ENCODE peak calls at places on chromosomes 5 and 9, in five cellular contexts. T, C, O, R and D are unnamed samples.

GRCh38 chr5:172096184-172096941 is 89.9 kb upstream of the FBXW11 start:
- DNase-seq in T (no peak), C (no peak), O (no peak), R (no peak), D (no peak)

GRCh38 chr9:104494808-104495207 is 9.3 kb upstream of the OR13F1 start:
- DNase-seq in T (no peak), C (no peak), O (no peak), R (no peak), D (no peak)

GRCh38 chr5:13412040-13412595 is 532.4 kb downstream of the DNAH5 start:
- DNase-seq in T (no peak), C (no peak), O (no peak), R (no peak), D (no peak)

GRCh38 chr9:93951655-93952118 is 3.5 kb downstream of the BARX1 start:
- DNase-seq in T (no peak), C (no peak), O (no peak), R (no peak), D (no peak)

GRCh38 chr5:1048162-1048721 is 39.6 kb downstream of the NKD2 start:
- DNase-seq in T (no peak), C (no peak), O (no peak), R (no peak), D (no peak)

GRCh38 chr5:122089614-122090013 is 11.6 kb upstream of the LOX start:
- DNase-seq in T (no peak), C (no peak), O (no peak), R (peak), D (no peak)

GRCh38 chr5:124130807-124131206 is 615.6 kb downstream of the ZNF608 start:
- DNase-seq in T (no peak), C (no peak), O (no peak), R (no peak), D (no peak)

GRCh38 chr5:176629853-176630680 is at the start of the genes EIF4E1B and SNCB:
- DNase-seq in T (no peak), C (no peak), O (no peak), R (peak), D (no peak)

GRCh38 chr5:170740586-170741205 is 42.8 kb upstream of the GABRP start:
- DNase-seq in T (no peak), C (no peak), O (no peak), R (no peak), D (no peak)

GRCh38 chr5:89309268-89309667 is 426.3 kb upstream of the MEF2C start:
- DNase-seq in T (no peak), C (no peak), O (no peak), R (no peak), D (no peak)

GRCh38 chr9:88164870-88165269 is 26.6 kb upstream of the SPATA31C2 start:
- DNase-seq in T (no peak), C (no peak), O (no peak), R (no peak), D (no peak)

GRCh38 chr5:137606401-137606800 is 107.3 kb upstream of the SPOCK1 start:
- DNase-seq in T (no peak), C (no peak), O (no peak), R (no peak), D (no peak)

GRCh38 chr9:104107799-104108198 is 13.7 kb downstream of the SMC2 start:
- DNase-seq in T (no peak), C (no peak), O (no peak), R (no peak), D (no peak)

GRCh38 chr5:132203464-132203818 is 24.2 kb downstream of the P4HA2 start:
- DNase-seq in T (no peak), C (no peak), O (no peak), R (no peak), D (no peak)

GRCh38 chr5:6402939-6403338 is 24.6 kb upstream of the MED10 start:
- DNase-seq in T (no peak), C (no peak), O (peak), R (no peak), D (no peak)

GRCh38 chr5:65803699-65804426 is 81.9 kb downstream of the NLN start:
- DNase-seq in T (no peak), C (no peak), O (no peak), R (no peak), D (no peak)

GRCh38 chr5:131488463-131488862 is 146.6 kb downstream of the RAPGEF6 start:
- DNase-seq in T (no peak), C (no peak), O (peak), R (no peak), D (no peak)

GRCh38 chr9:126518763-126519162 is 95.0 kb upstream of the LMX1B start:
- DNase-seq in T (no peak), C (no peak), O (no peak), R (no peak), D (no peak)

GRCh38 chr5:61586096-61587084 is 254.3 kb downstream of the ZSWIM6 start:
- DNase-seq in T (no peak), C (no peak), O (no peak), R (no peak), D (no peak)

GRCh38 chr5:18792145-18792544 is 1157.9 kb downstream of the TAF11L14 start:
- DNase-seq in T (no peak), C (no peak), O (no peak), R (peak), D (peak)

GRCh38 chr5:130280528-130281217 is 376.4 kb downstream of the CHSY3 start:
- DNase-seq in T (no peak), C (no peak), O (no peak), R (no peak), D (no peak)

GRCh38 chr5:141870871-141871270 is 7.3 kb downstream of the PCDH1 start:
- DNase-seq in T (no peak), C (no peak), O (no peak), R (no peak), D (no peak)

GRCh38 chr9:13351768-13352386 is 72.4 kb upstream of the MPDZ start:
- DNase-seq in T (no peak), C (peak), O (no peak), R (peak), D (peak)

GRCh38 chr5:57887851-57888621 is 405.4 kb upstream of the ACTBL2 start:
- DNase-seq in T (no peak), C (peak), O (no peak), R (peak), D (peak)

GRCh38 chr5:72010395-72010794 is 96.9 kb upstream of the MAP1B start:
- DNase-seq in T (no peak), C (no peak), O (no peak), R (no peak), D (no peak)

GRCh38 chr5:72009280-72009679 is 98.0 kb upstream of the MAP1B start:
- DNase-seq in T (no peak), C (no peak), O (no peak), R (no peak), D (no peak)

GRCh38 chr5:72007336-72008111 is 99.8 kb upstream of the MAP1B start:
- DNase-seq in T (no peak), C (no peak), O (no peak), R (no peak), D (no peak)

GRCh38 chr5:72000707-72001106 is 106.6 kb upstream of the MAP1B start:
- DNase-seq in T (no peak), C (no peak), O (no peak), R (no peak), D (no peak)

GRCh38 chr5:72005676-72006075 is 101.6 kb upstream of the MAP1B start:
- DNase-seq in T (no peak), C (no peak), O (no peak), R (no peak), D (no peak)
- TF ChIP-seq ZNF274 in T (no peak), C (no peak), O (no peak), R (no peak), D (no peak)

GRCh38 chr9:69829484-69829883 is 8.9 kb downstream of the CFAP95 start:
- DNase-seq in T (no peak), C (no peak), O (no peak), R (no peak), D (no peak)

GRCh38 chr9:69820955-69821788 is 555 bp downstream of the CFAP95 start:
- DNase-seq in T (no peak), C (no peak), O (no peak), R (no peak), D (no peak)

GRCh38 chr9:69818946-69819345 is 1.7 kb upstream of the CFAP95 start:
- DNase-seq in T (no peak), C (no peak), O (no peak), R (no peak), D (no peak)

GRCh38 chr9:69822091-69822750 is 1.6 kb downstream of the CFAP95 start:
- DNase-seq in T (no peak), C (no peak), O (no peak), R (no peak), D (no peak)

GRCh38 chr9:69824497-69825252 is 4.1 kb downstream of the CFAP95 start:
- DNase-seq in T (no peak), C (no peak), O (no peak), R (no peak), D (no peak)
- TF ChIP-seq ZNF274 in T (no peak), C (no peak), O (no peak), R (no peak), D (no peak)

DNA sequence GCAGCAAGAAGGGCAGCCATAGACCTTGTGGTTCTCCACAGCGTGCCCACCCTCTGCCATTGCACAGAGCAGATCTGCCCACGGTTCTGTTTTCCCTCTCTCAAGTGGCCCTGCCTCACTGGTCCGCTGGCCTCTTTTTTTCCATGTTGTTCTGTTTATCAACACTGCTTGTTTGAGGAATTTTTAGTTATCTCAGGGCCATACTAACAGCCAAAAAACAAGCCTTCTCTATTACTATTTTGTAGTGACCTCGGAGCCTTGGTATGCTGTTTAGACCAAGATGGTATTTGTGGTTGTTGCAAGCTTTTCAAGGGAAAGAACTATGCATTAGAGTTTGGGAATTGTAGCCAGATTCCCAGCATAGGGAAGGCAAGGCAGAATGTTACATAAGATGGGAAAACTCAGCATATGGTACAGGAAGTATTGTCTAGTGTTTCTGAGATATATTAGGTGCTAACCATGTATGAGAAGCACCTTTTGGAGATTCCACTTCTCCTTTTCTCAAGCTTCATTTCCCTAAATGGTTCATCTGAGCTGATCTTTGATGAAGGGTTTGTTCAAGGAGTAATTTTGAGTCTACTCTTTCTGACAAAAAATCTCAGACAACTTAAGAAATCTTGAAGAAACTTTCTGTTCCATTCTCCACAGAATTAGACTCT is 54.3 kb downstream of the NUP214 start:
- DNase-seq in T (no peak), C (no peak), O (peak), R (no peak), D (no peak)
- TF ChIP-seq ZNF274 in T (no peak), C (no peak), O (no peak), R (no peak), D (no peak)

DNA sequence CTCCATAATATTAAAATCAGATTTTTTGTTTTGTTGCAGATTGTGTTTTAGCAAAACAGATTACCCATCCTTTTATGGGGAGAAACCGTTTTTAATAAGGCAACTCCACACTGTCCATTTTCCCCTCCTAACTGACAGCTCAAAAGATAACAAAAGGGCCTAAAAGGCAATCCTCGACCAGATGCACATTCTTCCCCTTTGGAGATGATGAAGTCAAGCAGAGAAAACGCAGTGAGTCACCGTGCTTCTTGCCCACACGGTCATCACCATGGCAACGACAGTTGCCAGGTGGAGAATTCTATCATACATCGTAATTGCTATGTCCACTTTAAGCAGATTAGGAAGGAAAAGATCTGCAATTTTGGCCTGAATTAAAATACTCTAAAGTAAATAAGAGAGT is 96.4 kb downstream of the DIRAS2 start:
- DNase-seq in T (no peak), C (no peak), O (no peak), R (peak), D (peak)
- TF ChIP-seq ZNF274 in T (no peak), C (no peak), O (no peak), R (no peak), D (no peak)

GRCh38 chr9:90642570-90643539 is at the start of gene DIRAS2:
- DNase-seq in T (peak), C (peak), O (no peak), R (no peak), D (no peak)

GRCh38 chr9:90637626-90638025 is 5.0 kb downstream of the DIRAS2 start:
- DNase-seq in T (no peak), C (no peak), O (no peak), R (no peak), D (no peak)

GRCh38 chr9:90645721-90646120 is 3.1 kb upstream of the DIRAS2 start:
- DNase-seq in T (no peak), C (no peak), O (no peak), R (no peak), D (no peak)

GRCh38 chr9:90641090-90641489 is 1.5 kb downstream of the DIRAS2 start:
- DNase-seq in T (no peak), C (no peak), O (no peak), R (no peak), D (no peak)

DNA sequence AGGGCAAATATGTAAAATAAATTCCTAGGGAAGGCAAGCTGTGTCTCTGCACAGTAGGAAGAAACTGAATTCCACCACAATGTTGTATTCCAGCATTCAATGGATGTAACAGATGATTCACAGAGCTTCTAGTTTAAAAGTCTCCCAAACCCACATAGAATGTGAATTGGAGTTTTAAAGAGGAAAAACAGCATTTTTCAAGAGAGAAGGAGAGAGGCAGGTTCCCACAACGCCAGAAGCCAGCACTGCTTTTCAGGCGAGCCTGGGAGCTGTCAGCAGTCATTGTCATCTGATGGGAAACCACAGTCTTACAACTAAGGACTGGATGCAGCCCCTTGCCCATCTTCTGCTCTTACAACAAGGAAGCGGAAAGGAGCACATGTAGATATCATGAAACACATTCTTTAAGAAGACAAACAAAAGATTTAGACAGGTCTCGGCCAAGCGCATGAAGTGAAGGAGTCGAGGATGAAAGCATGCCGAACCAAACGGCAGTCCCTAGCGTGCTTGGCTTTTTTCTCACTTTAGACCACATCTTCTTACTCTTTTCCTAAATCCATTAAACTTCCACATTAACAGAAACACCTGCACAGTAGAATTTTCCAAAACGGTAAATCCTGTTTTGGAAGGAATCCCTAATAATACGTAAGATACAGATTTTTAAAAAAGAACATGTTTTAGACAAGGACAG is 611 bp downstream of the DIRAS2 start:
- DNase-seq in T (no peak), C (no peak), O (no peak), R (no peak), D (no peak)
- TF ChIP-seq ZNF274 in T (no peak), C (no peak), O (no peak), R (no peak), D (no peak)

GRCh38 chr5:95768731-95769130 is 37.6 kb downstream of the RHOBTB3 start:
- DNase-seq in T (no peak), C (no peak), O (no peak), R (no peak), D (no peak)
- TF ChIP-seq ZNF274 in T (no peak), C (no peak), O (no peak), R (no peak), D (no peak)

DNA sequence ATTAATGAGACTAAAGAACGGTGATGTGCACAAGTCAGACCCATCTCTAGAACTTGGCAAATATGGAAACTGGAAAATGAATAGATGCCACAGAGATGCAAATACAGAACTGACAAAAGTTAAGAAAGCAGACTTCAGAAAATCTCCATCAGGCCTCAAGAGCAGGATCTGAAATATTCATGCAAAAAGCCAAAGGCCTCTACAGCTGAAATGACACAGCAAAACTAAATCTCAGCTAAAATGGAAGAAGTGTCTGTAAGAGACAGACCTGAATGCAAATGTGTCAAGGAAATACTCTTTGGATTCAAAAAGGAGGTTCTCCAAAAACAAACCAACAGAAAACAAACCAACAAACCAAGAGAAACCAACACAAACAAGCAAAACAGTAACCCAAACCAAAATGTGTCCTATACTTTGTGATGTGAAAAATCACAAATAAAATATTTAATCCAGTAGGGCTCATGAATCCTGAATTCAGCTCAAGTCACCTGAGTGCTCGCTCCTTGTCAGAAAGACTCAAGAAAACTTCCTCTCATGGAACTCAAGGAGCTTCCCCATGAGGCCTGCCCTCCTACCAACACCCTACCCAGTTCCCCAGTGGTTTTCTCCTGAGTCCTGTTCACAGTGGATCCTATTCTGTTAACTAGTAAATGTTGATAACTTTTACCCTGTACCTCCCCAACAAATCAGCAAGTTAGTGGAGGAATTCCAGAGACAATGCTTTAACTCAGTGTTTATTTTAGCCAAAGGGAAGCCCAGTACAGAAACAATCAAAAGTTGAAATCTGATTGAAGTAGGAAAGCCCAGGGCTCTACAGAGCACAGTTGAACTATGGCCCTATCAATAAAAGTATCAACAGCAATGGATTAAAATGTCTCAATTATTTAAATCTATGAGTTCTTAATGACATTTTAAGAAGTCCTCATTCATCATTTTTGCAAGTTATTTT is 14.6 kb downstream of the MRPS27 start:
- DNase-seq in T (no peak), C (no peak), O (peak), R (peak), D (peak)
- TF ChIP-seq ZNF274 in T (no peak), C (no peak), O (no peak), R (no peak), D (no peak)

GRCh38 chr9:135559606-135560005 is 1.9 kb upstream of the PAEP start:
- DNase-seq in T (no peak), C (no peak), O (no peak), R (no peak), D (no peak)
- TF ChIP-seq ZNF274 in T (no peak), C (no peak), O (no peak), R (no peak), D (no peak)

DNA sequence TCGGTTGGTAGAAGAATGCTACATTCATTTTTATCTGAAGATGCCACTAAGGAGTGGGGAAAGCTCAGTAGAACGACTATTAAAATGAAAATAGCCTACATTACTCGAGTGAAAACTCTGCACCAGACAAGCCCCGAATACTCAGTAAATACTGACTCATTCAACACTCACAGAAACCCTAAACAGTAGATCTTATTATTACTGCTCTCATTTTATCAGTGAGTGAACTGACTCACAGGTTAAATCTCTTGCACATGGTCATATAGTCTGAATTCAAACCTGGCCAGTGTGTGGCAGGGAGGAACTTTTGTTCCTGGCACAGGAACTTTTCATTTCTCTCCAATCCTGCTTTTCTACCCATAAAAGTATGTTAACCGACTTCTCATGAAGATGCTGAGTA is 9.6 kb upstream of the PAPPA start:
- DNase-seq in T (no peak), C (no peak), O (no peak), R (no peak), D (no peak)
- TF ChIP-seq ZNF274 in T (no peak), C (no peak), O (no peak), R (no peak), D (no peak)

DNA sequence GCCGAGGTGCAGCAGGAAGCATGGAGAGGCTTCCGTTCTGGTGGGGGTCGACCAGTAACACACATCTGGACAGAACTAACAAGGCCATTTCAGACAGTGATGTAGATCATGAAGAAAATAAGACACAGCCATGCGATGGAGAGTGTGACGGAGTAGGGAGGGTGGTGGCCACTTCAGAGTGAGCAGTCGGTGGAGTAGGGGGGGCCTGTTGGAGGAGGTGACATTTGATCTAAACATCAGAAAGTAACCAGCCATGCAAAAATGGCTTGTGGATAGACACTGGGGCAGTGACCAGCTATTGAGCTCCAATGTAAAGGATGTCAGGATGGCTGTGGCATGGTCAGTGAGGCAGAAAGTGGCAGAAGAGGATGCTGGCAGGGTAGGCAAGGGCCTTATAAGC is 65.9 kb downstream of the PPARGC1B start:
- DNase-seq in T (no peak), C (no peak), O (no peak), R (peak), D (no peak)
- TF ChIP-seq ZNF274 in T (no peak), C (no peak), O (no peak), R (no peak), D (no peak)